ENCODE peak calls at places on chromosomes 11 and 22, in four cellular contexts. Z is SK-N-SH, Y is PC-3, T is GM23248. N is an unnamed sample.

GRCh38 chr22:19514831-19515565 is 9.2 kb downstream of the CLDN5 start:
- DNase-seq in T (peak), Z (no peak), Y (no peak), N (no peak)

GRCh38 chr11:111447931-111448330 is 64.3 kb downstream of the BTG4 start:
- DNase-seq in Y (no peak), T (no peak), Z (peak), N (no peak)

GRCh38 chr11:68852628-68853027 is 10.9 kb upstream of the CPT1A start:
- DNase-seq in Z (no peak), Y (no peak), T (no peak), N (no peak)

GRCh38 chr11:3977078-3977477 is 117.5 kb upstream of the RRM1 start:
- DNase-seq in Y (no peak), T (no peak), Z (no peak), N (no peak)

GRCh38 chr11:13462311-13462927 is 603 bp downstream of the BTBD10 start:
- DNase-seq in Z (peak), Y (peak), T (peak), N (peak)

GRCh38 chr11:57432714-57433163 is 5.8 kb upstream of the SLC43A3 start:
- DNase-seq in T (peak), Z (no peak), Y (peak), N (no peak)

GRCh38 chr11:114799524-114799923 is 121.2 kb downstream of the NXPE2 start:
- DNase-seq in Z (no peak), T (no peak), Y (no peak), N (peak)

GRCh38 chr11:65424200-65425104 is 1.9 kb downstream of the NEAT1 start:
- DNase-seq in T (peak), Y (peak), Z (no peak), N (no peak)

GRCh38 chr11:68843703-68844312 is 2.1 kb upstream of the CPT1A start:
- DNase-seq in Y (peak), T (no peak), Z (no peak), N (peak)

GRCh38 chr11:66281001-66281400 is 3.0 kb downstream of the CNIH2 start:
- DNase-seq in T (peak), Z (no peak), Y (peak), N (no peak)

GRCh38 chr22:42217019-42217751 is 53.3 kb downstream of the TCF20 start:
- DNase-seq in T (no peak), Y (no peak), Z (no peak), N (no peak)

GRCh38 chr11:95358516-95359322 is 127.7 kb upstream of the SESN3 start:
- DNase-seq in Z (no peak), Y (no peak), T (peak), N (no peak)

GRCh38 chr11:64729851-64730382 is 6.9 kb upstream of the NRXN2 start:
- DNase-seq in Z (peak), T (peak), Y (peak), N (peak)

GRCh38 chr11:99368579-99368978 is 347.8 kb downstream of the CNTN5 start:
- DNase-seq in Y (peak), T (peak), Z (no peak), N (no peak)

GRCh38 chr11:99376463-99376862 is 355.7 kb downstream of the CNTN5 start:
- DNase-seq in T (no peak), Z (no peak), Y (peak), N (no peak)

GRCh38 chr11:99366476-99366992 is 345.8 kb downstream of the CNTN5 start:
- DNase-seq in T (no peak), Y (no peak), Z (no peak), N (no peak)

GRCh38 chr11:99371257-99371656 is 350.5 kb downstream of the CNTN5 start:
- DNase-seq in T (no peak), Y (peak), Z (no peak), N (no peak)

GRCh38 chr11:99370557-99371200 is 349.9 kb downstream of the CNTN5 start:
- DNase-seq in Z (no peak), Y (peak), T (peak), N (peak)
- H3K9ac ChIP-seq in Z (no peak), Y (no peak), T (no peak), N (no peak)

GRCh38 chr11:88535916-88536547 is 198.5 kb upstream of the CTSC start:
- DNase-seq in Y (peak), T (peak), Z (no peak), N (no peak)
- H3K9ac ChIP-seq in Y (peak), T (peak), Z (peak), N (no peak)

DNA sequence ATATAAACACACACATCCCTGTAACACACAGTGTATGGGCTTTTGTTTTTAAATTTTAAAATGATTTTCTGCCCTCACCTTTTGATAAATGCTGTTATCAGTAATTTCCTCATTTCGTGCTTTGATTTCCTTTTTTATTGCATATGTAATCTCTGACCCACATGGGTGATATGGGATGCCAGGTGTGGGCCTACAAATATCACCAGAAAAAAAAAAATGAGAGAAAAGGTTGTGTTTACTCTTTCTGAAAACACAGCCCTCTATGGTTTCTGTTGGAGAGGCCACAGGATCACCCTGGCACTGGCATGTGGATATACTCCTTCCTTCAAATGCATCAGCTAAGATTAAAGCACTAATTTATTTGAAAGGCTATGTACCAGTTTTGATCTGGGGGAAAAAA is 17.0 kb downstream of the DRD2 start:
- DNase-seq in Y (no peak), T (no peak), Z (no peak), N (no peak)
- H3K9ac ChIP-seq in Y (no peak), T (no peak), Z (no peak), N (no peak)

GRCh38 chr11:82734120-82734479 is 436 bp upstream of the FAM181B start:
- DNase-seq in Z (no peak), T (no peak), Y (no peak), N (no peak)
- H3K9ac ChIP-seq in Z (no peak), T (no peak), Y (no peak), N (no peak)

GRCh38 chr11:2306971-2307732 is 5.3 kb downstream of the TSPAN32 start:
- DNase-seq in Z (peak), T (peak), Y (no peak), N (no peak)
- H3K9ac ChIP-seq in Z (no peak), T (no peak), Y (no peak), N (no peak)

GRCh38 chr11:74697722-74698121 is 33.5 kb downstream of the CHRDL2 start:
- DNase-seq in T (no peak), Y (no peak), Z (no peak), N (no peak)
- H3K9ac ChIP-seq in T (peak), Y (no peak), Z (no peak), N (no peak)

DNA sequence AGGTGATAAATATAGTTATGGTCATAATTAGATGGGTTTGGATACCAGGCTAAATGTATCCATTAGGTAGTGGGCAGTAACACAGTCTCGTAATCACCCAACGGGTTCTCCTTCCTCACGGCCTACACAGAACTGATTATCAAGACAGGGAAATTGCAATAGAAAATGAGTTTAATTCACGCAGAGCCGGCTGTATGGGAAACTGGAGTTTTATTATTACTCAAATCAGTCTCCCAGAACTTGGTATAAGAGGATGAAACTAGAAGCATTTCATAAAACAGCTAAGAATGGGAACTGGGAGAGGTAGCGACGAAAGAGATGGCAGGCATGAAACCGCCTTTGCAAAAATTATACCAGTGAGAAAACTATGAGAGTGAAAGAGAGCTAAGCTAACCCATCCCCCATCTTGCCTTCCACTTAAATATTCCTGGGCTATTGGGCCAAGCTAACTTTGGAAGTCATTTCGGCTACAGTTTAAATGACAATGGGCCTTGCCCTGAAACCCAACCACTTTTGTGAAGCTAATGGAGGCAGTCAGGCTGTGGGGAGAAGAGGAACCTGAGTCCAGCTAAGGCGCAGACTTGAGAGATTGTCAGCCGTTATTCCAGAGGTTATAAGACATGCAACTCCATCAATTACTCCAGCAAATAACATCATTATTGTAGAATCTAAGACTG is 29.6 kb downstream of the CTSC start:
- DNase-seq in Y (no peak), T (no peak), Z (no peak), N (peak)
- H3K9ac ChIP-seq in Y (no peak), T (no peak), Z (no peak), N (no peak)

GRCh38 chr22:31495343-31495742 is 993 bp upstream of the SFI1 start:
- DNase-seq in Z (no peak), T (no peak), Y (no peak), N (no peak)
- H3K9ac ChIP-seq in Z (peak), T (peak), Y (peak), N (no peak)

GRCh38 chr11:16606784-16607674 is 131.4 kb upstream of the C11orf58 start:
- DNase-seq in Z (peak), T (no peak), Y (no peak), N (peak)
- H3K9ac ChIP-seq in Z (no peak), T (no peak), Y (no peak), N (no peak)